ENCODE peak calls at places on chromosomes 12 and 14, in ten cellular contexts. J, Z, X, K, L, O, B, U, M and D are unnamed samples.

GRCh38 chr12:52953181-52953841 is 4.4 kb downstream of the KRT18 start:
- DNase-seq in K (no peak), X (no peak), L (no peak), B (no peak), M (no peak), O (no peak), U (no peak), J (peak), Z (no peak), D (no peak)

GRCh38 chr12:127558363-127558762 is 708.6 kb upstream of the TMEM132C start:
- DNase-seq in B (no peak), L (no peak), U (no peak), J (no peak), O (no peak), M (no peak), X (no peak), K (no peak), Z (no peak), D (no peak)

GRCh38 chr14:100129161-100129589 is 30.3 kb downstream of the DEGS2 start:
- DNase-seq in J (no peak), M (no peak), O (no peak), L (no peak), Z (no peak), K (no peak), U (no peak), X (no peak), B (no peak), D (no peak)

GRCh38 chr12:104691661-104692334 is 235.1 kb downstream of the CHST11 start:
- DNase-seq in X (no peak), M (no peak), U (no peak), J (no peak), O (no peak), Z (no peak), K (no peak), B (no peak), L (no peak), D (no peak)

GRCh38 chr14:24411468-24412454 is 13.0 kb downstream of the NYNRIN start:
- DNase-seq in J (peak), M (peak), L (peak), O (no peak), X (no peak), B (no peak), Z (peak), U (peak), K (peak), D (peak)

GRCh38 chr12:11729439-11730150 is 80.1 kb downstream of the ETV6 start:
- DNase-seq in L (no peak), U (peak), K (no peak), B (no peak), Z (no peak), J (peak), O (no peak), X (no peak), M (no peak), D (no peak)

GRCh38 chr14:64113279-64113678 is 180.9 kb downstream of the ESR2 start:
- DNase-seq in J (no peak), B (no peak), O (no peak), L (no peak), K (no peak), M (peak), X (no peak), U (no peak), Z (no peak), D (no peak)

GRCh38 chr14:101480022-101480746 is 81.1 kb upstream of the DIO3 start:
- DNase-seq in B (no peak), Z (no peak), U (no peak), X (no peak), L (no peak), O (no peak), K (no peak), M (no peak), J (no peak), D (no peak)

GRCh38 chr12:91381309-91381804 is 198.7 kb upstream of the DCN start:
- DNase-seq in O (peak), B (peak), M (peak), U (peak), K (no peak), J (no peak), Z (no peak), L (no peak), X (no peak), D (peak)

GRCh38 chr12:50928392-50928791 is 24.0 kb upstream of the HIGD1C start:
- DNase-seq in Z (no peak), L (no peak), O (no peak), K (no peak), X (no peak), U (no peak), B (no peak), J (no peak), M (no peak), D (no peak)

GRCh38 chr14:103220134-103220981 is 97.1 kb downstream of the TNFAIP2 start:
- DNase-seq in J (no peak), X (no peak), O (no peak), U (no peak), B (peak), K (no peak), Z (no peak), L (no peak), M (no peak), D (no peak)

GRCh38 chr12:42673535-42673934 is 84.0 kb upstream of the PRICKLE1 start:
- DNase-seq in M (no peak), B (no peak), U (no peak), O (no peak), K (no peak), X (no peak), Z (no peak), L (no peak), J (no peak), D (no peak)

GRCh38 chr14:105193916-105194782 is 13.0 kb upstream of the NUDT14 start:
- DNase-seq in Z (no peak), O (no peak), X (no peak), U (no peak), L (peak), K (no peak), M (peak), B (no peak), J (no peak), D (peak)

GRCh38 chr12:23843958-23844357 is 105.5 kb downstream of the SOX5 start:
- DNase-seq in X (no peak), L (no peak), U (no peak), Z (no peak), K (no peak), B (no peak), J (no peak), M (no peak), O (no peak), D (no peak)

GRCh38 chr12:30622509-30622908 is 73.2 kb downstream of the IPO8 start:
- DNase-seq in B (no peak), U (peak), J (peak), M (no peak), X (no peak), L (no peak), K (no peak), Z (no peak), O (no peak), D (no peak)

GRCh38 chr12:7439579-7440505 is 4.1 kb downstream of the CD163L1 start:
- DNase-seq in U (no peak), J (no peak), X (no peak), M (no peak), B (peak), L (peak), K (peak), O (no peak), Z (no peak), D (peak)

GRCh38 chr14:63840981-63841380 is 11.8 kb upstream of the SYNE2 start:
- DNase-seq in O (no peak), B (no peak), K (peak), Z (no peak), M (no peak), U (no peak), L (peak), J (no peak), X (peak), D (peak)

GRCh38 chr14:77143071-77143470 is 1.5 kb upstream of the ZDHHC22 start:
- DNase-seq in O (no peak), M (no peak), L (no peak), K (no peak), U (no peak), Z (no peak), B (peak), J (no peak), X (no peak), D (no peak)

GRCh38 chr14:102086346-102086971 is 385 bp downstream of the HSP90AA1 start:
- DNase-seq in Z (no peak), O (no peak), M (no peak), L (peak), X (peak), U (peak), K (peak), J (peak), B (peak), D (peak)

GRCh38 chr12:122610911-122611310 is 83.9 kb downstream of the KNTC1 start:
- DNase-seq in O (no peak), X (no peak), L (no peak), J (no peak), M (no peak), U (peak), Z (no peak), B (no peak), K (peak), D (no peak)

GRCh38 chr12:91778938-91779400 is 366.7 kb downstream of the BTG1 start:
- DNase-seq in O (no peak), U (peak), M (no peak), K (peak), X (peak), Z (peak), J (peak), L (peak), B (no peak), D (peak)

GRCh38 chr14:93749081-93749430 is 39.2 kb downstream of the PRIMA1 start:
- DNase-seq in L (no peak), B (no peak), O (no peak), U (no peak), X (no peak), Z (no peak), K (no peak), M (no peak), J (no peak), D (no peak)

GRCh38 chr14:101774814-101775213 is 13.3 kb downstream of the PPP2R5C start:
- DNase-seq in Z (no peak), O (no peak), J (no peak), M (no peak), L (no peak), B (no peak), U (no peak), K (no peak), X (no peak), D (no peak)

GRCh38 chr12:2458113-2458414 is 336.7 kb upstream of the FKBP4 start:
- DNase-seq in J (no peak), L (no peak), Z (no peak), M (no peak), U (no peak), B (no peak), K (no peak), O (no peak), X (no peak), D (no peak)

GRCh38 chr12:132190012-132190755 is 45.9 kb downstream of the NOC4L start:
- DNase-seq in J (no peak), M (no peak), L (no peak), U (no peak), Z (no peak), K (no peak), B (no peak), X (no peak), O (no peak), D (no peak)

GRCh38 chr14:59254911-59255545 is 66.6 kb downstream of the DAAM1 start:
- DNase-seq in X (no peak), L (no peak), J (no peak), O (no peak), K (no peak), M (no peak), U (no peak), Z (no peak), B (no peak), D (no peak)

GRCh38 chr14:68807148-68807600 is 14.3 kb upstream of the ZFP36L1 start:
- DNase-seq in Z (no peak), K (no peak), X (no peak), L (no peak), M (no peak), J (no peak), U (peak), B (no peak), O (no peak), D (no peak)